ENCODE peak calls at places on chromosomes 1 and 21, in seven cellular contexts. S, A, Q, P, T, O and F are unnamed samples.

GRCh38 chr1:41426201-41426890 is 58.1 kb downstream of the EDN2 start:
- DNase-seq in A (no peak), P (no peak), S (no peak), T (no peak), Q (no peak), O (no peak), F (no peak)

GRCh38 chr1:156445789-156446263 is 54.7 kb downstream of the MEF2D start:
- DNase-seq in A (peak), Q (peak), O (peak), P (peak), T (peak), S (peak), F (peak)

GRCh38 chr1:153678519-153679336 is at the start of gene NPR1:
- DNase-seq in P (no peak), T (no peak), Q (peak), S (peak), O (no peak), A (peak), F (no peak)

GRCh38 chr1:234554157-234554477 is 55.9 kb downstream of the IRF2BP2 start:
- DNase-seq in A (no peak), O (no peak), Q (no peak), T (no peak), P (no peak), S (no peak), F (no peak)

GRCh38 chr1:36392836-36393235 is 4.9 kb downstream of the LSM10 start:
- DNase-seq in P (no peak), S (no peak), Q (no peak), A (no peak), O (no peak), T (no peak), F (no peak)

GRCh38 chr1:205546541-205546940 is 42.1 kb downstream of the CDK18 start:
- DNase-seq in P (no peak), S (no peak), A (no peak), O (no peak), Q (peak), T (no peak), F (no peak)

GRCh38 chr1:228668553-228669400 is 66.5 kb upstream of the RHOU start:
- DNase-seq in T (no peak), Q (no peak), A (peak), O (no peak), P (peak), S (no peak), F (no peak)

GRCh38 chr1:241802849-241803248 is 45.2 kb upstream of the EXO1 start:
- DNase-seq in T (no peak), O (no peak), P (no peak), Q (no peak), S (no peak), A (no peak), F (no peak)

GRCh38 chr1:230167419-230167852 is 100.4 kb downstream of the GALNT2 start:
- DNase-seq in T (peak), P (peak), Q (peak), A (peak), S (no peak), O (no peak), F (peak)

GRCh38 chr1:228993106-228993505 is 257.8 kb downstream of the RHOU start:
- DNase-seq in P (no peak), T (no peak), A (no peak), Q (no peak), S (no peak), O (no peak), F (no peak)

GRCh38 chr1:156870734-156871133 is 10.1 kb downstream of the NTRK1 start:
- DNase-seq in S (no peak), A (peak), T (peak), P (no peak), Q (no peak), O (peak), F (peak)

GRCh38 chr1:34924759-34925555 is 4.5 kb downstream of the DLGAP3 start:
- DNase-seq in P (peak), Q (no peak), A (peak), T (peak), O (peak), S (peak), F (peak)

GRCh38 chr1:12162459-12163137 is 4.2 kb upstream of the TNFRSF1B start:
- DNase-seq in A (no peak), T (no peak), O (no peak), Q (no peak), P (no peak), S (no peak), F (no peak)

GRCh38 chr1:111541721-111542120 is 38.3 kb upstream of the ADORA3 start:
- DNase-seq in T (peak), S (no peak), P (peak), Q (no peak), O (peak), A (no peak), F (no peak)

GRCh38 chr1:92934395-92935378 is 26.6 kb downstream of the DIPK1A start:
- DNase-seq in A (peak), O (peak), P (no peak), S (peak), T (peak), Q (peak), F (peak)

GRCh38 chr1:17279001-17279830 is 28.8 kb upstream of the PADI4 start:
- DNase-seq in Q (no peak), P (no peak), O (no peak), S (no peak), T (peak), A (no peak), F (no peak)

GRCh38 chr1:151199860-151200581 is 1.7 kb downstream of the PIP5K1A start:
- DNase-seq in S (no peak), A (peak), T (peak), P (peak), O (peak), Q (no peak), F (peak)

GRCh38 chr1:53062731-53063591 is 948 bp downstream of the PODN start:
- DNase-seq in A (no peak), Q (peak), S (peak), T (no peak), O (no peak), P (no peak), F (no peak)

GRCh38 chr21:31326478-31327247 is 17.4 kb downstream of the TIAM1 start:
- DNase-seq in S (no peak), P (no peak), T (no peak), O (no peak), Q (no peak), A (peak), F (no peak)

GRCh38 chr1:37951041-37951782 is 4.4 kb upstream of the INPP5B start:
- DNase-seq in T (no peak), Q (no peak), A (no peak), O (no peak), S (no peak), P (no peak), F (no peak)

GRCh38 chr1:22204989-22205913 is 62.4 kb upstream of the WNT4 start:
- DNase-seq in T (peak), P (no peak), Q (no peak), S (no peak), O (no peak), A (peak), F (peak)

GRCh38 chr1:65177457-65177856 is 29.5 kb downstream of the AK4 start:
- DNase-seq in S (no peak), P (peak), A (peak), O (peak), Q (no peak), T (peak), F (peak)

GRCh38 chr21:17576080-17576835 is 36.4 kb downstream of the BTG3 start:
- DNase-seq in A (peak), Q (no peak), T (peak), P (no peak), O (peak), S (no peak), F (no peak)

GRCh38 chr1:66589326-66589725 is 55.4 kb downstream of the SGIP1 start:
- DNase-seq in Q (no peak), T (no peak), O (no peak), P (no peak), A (no peak), S (no peak), F (no peak)

GRCh38 chr1:233082778-233083550 is 132.6 kb downstream of the NTPCR start:
- DNase-seq in T (no peak), S (no peak), P (no peak), O (no peak), A (no peak), Q (no peak), F (no peak)